ENCODE peak calls at places on chromosomes 3 and 15, in four cellular contexts. C is amniotic epithelial cell; E is SK-N-DZ; I is stimulated activated effector memory CD8-positive, alpha-beta T cell treated with anti-CD3 and anti-CD28 coated beads, Interleukin-12 subunit alpha, Interleukin-12 subunit beta, amount 100 ng/mL, for 72 hours. W is an unnamed sample.

GRCh38 chr15:72740202-72740601 is 43.4 kb downstream of the ADPGK start:
- DNase-seq in C (no peak), E (no peak), I (no peak), W (peak)

GRCh38 chr3:197487911-197488391 is 67.8 kb downstream of the BDH1 start:
- DNase-seq in C (peak), E (no peak), I (no peak), W (no peak)

GRCh38 chr15:77836116-77836798 is 203.5 kb upstream of the LINGO1 start:
- DNase-seq in C (peak), E (peak), I (no peak), W (peak)

GRCh38 chr15:52284164-52284563 is 11.4 kb downstream of the MYO5C start:
- DNase-seq in C (peak), E (no peak), I (no peak), W (no peak)

GRCh38 chr15:42576040-42576594 is 711 bp downstream of the STARD9 start:
- DNase-seq in C (no peak), E (peak), I (no peak), W (no peak)

GRCh38 chr15:66235866-66236265 is 17.7 kb downstream of the MEGF11 start:
- DNase-seq in C (no peak), E (no peak), I (no peak), W (no peak)

GRCh38 chr15:36856339-36856973 is 243.9 kb downstream of the MEIS2 start:
- DNase-seq in C (no peak), E (no peak), I (no peak), W (no peak)

GRCh38 chr3:72247645-72248388 is 462.9 kb upstream of the PROK2 start:
- DNase-seq in C (no peak), E (no peak), I (no peak), W (no peak)

GRCh38 chr3:196789773-196790419 is 50.2 kb downstream of the PAK2 start:
- DNase-seq in C (no peak), E (no peak), I (no peak), W (no peak)

GRCh38 chr3:190701096-190701532 is 161.4 kb downstream of the GMNC start:
- DNase-seq in C (peak), E (peak), I (no peak), W (peak)

GRCh38 chr15:83118291-83118827 is 10.9 kb downstream of the TM6SF1 start:
- DNase-seq in C (no peak), E (peak), I (no peak), W (no peak)

GRCh38 chr3:122200681-122201080 is 17.2 kb downstream of the CASR start:
- DNase-seq in C (no peak), E (no peak), I (no peak), W (no peak)

GRCh38 chr3:147381610-147382009 is 24.7 kb downstream of the ZIC4 start:
- DNase-seq in C (no peak), E (no peak), I (no peak), W (no peak)

GRCh38 chr15:74839526-74840395 is 3.2 kb downstream of the ULK3 start:
- DNase-seq in C (no peak), E (no peak), I (no peak), W (no peak)

GRCh38 chr15:61689067-61689466 is 371.2 kb downstream of the VPS13C start:
- DNase-seq in C (no peak), E (no peak), I (no peak), W (no peak)

GRCh38 chr3:125120370-125121122 is 64.7 kb upstream of the HEG1 start:
- DNase-seq in C (no peak), E (peak), I (no peak), W (no peak)

GRCh38 chr3:186217820-186218164 is 108.9 kb upstream of the ETV5 start:
- DNase-seq in C (peak), E (no peak), I (no peak), W (peak)

GRCh38 chr3:39668420-39668819 is 141.0 kb upstream of the MYRIP start:
- DNase-seq in C (peak), E (peak), I (no peak), W (peak)

GRCh38 chr3:179933079-179933478 is 103.7 kb downstream of the PEX5L start:
- DNase-seq in C (no peak), E (no peak), I (no peak), W (no peak)

W was measured in Jurkat, Clone E6-1.